ENCODE peak calls at places on chromosomes 7 and 10, in eight cellular contexts. One of them, this sample, is unnamed.

GRCh38 chr10:68474021-68474420 is 2.2 kb upstream of the DNA2 start:
- DNase-seq in ovary: no peak
- DNase-seq in transverse colon: no peak
- DNase-seq in K562: no peak
- DNase-seq in H1: no peak
- DNase-seq in upper lobe of left lung: no peak
- DNase-seq in suprapubic skin: no peak
- DNase-seq in sigmoid colon: no peak
- DNase-seq in this sample: no peak

GRCh38 chr7:55171157-55171556 is 152.3 kb downstream of the EGFR start:
- DNase-seq in sigmoid colon: no peak
- DNase-seq in upper lobe of left lung: no peak
- DNase-seq in suprapubic skin: no peak
- DNase-seq in K562: no peak
- DNase-seq in ovary: no peak
- DNase-seq in transverse colon: no peak
- DNase-seq in H1: no peak
- DNase-seq in this sample: no peak

GRCh38 chr7:80781561-80781979 is 137.3 kb downstream of the SEMA3C start:
- DNase-seq in suprapubic skin: no peak
- DNase-seq in ovary: peak; percentile 45
- DNase-seq in H1: no peak
- DNase-seq in K562: no peak
- DNase-seq in transverse colon: peak; percentile 22
- DNase-seq in upper lobe of left lung: no peak
- DNase-seq in sigmoid colon: peak; percentile 87
- DNase-seq in this sample: no peak

GRCh38 chr7:2936891-2937580 is 92.9 kb upstream of the GNA12 start:
- DNase-seq in suprapubic skin: no peak
- DNase-seq in sigmoid colon: peak; percentile 52
- DNase-seq in ovary: no peak
- DNase-seq in K562: no peak
- DNase-seq in transverse colon: no peak
- DNase-seq in H1: no peak
- DNase-seq in upper lobe of left lung: peak; percentile 72
- DNase-seq in this sample: no peak

GRCh38 chr7:80918909-80919721 is at the start of gene SEMA3C:
- DNase-seq in sigmoid colon: peak; percentile 96
- DNase-seq in upper lobe of left lung: peak; percentile 98
- DNase-seq in ovary: peak; percentile 89
- DNase-seq in H1: peak; percentile 77
- DNase-seq in K562: peak; percentile 86
- DNase-seq in suprapubic skin: peak; percentile 89
- DNase-seq in transverse colon: peak; percentile 90
- DNase-seq in this sample: peak; percentile 95

GRCh38 chr7:4815121-4815520 is 39.7 kb downstream of the AP5Z1 start:
- DNase-seq in sigmoid colon: no peak
- DNase-seq in K562: no peak
- DNase-seq in H1: no peak
- DNase-seq in suprapubic skin: no peak
- DNase-seq in transverse colon: no peak
- DNase-seq in ovary: no peak
- DNase-seq in upper lobe of left lung: peak; percentile 78
- DNase-seq in this sample: no peak

GRCh38 chr7:32142649-32143048 is 72.4 kb upstream of the PDE1C start:
- DNase-seq in transverse colon: no peak
- DNase-seq in ovary: no peak
- DNase-seq in suprapubic skin: no peak
- DNase-seq in K562: no peak
- DNase-seq in H1: no peak
- DNase-seq in sigmoid colon: no peak
- DNase-seq in upper lobe of left lung: no peak
- DNase-seq in this sample: no peak

GRCh38 chr7:2151801-2152612 is 80.7 kb downstream of the MAD1L1 start:
- DNase-seq in K562: no peak
- DNase-seq in suprapubic skin: no peak
- DNase-seq in ovary: no peak
- DNase-seq in H1: no peak
- DNase-seq in sigmoid colon: no peak
- DNase-seq in transverse colon: no peak
- DNase-seq in upper lobe of left lung: no peak
- DNase-seq in this sample: no peak

GRCh38 chr7:45655539-45655938 is 81.4 kb downstream of the ADCY1 start:
- DNase-seq in transverse colon: no peak
- DNase-seq in suprapubic skin: peak; percentile 54
- DNase-seq in K562: no peak
- DNase-seq in upper lobe of left lung: no peak
- DNase-seq in ovary: no peak
- DNase-seq in sigmoid colon: no peak
- DNase-seq in H1: no peak
- DNase-seq in this sample: no peak

GRCh38 chr10:33122014-33122788 is 164.2 kb upstream of the ITGB1 start:
- DNase-seq in transverse colon: no peak
- DNase-seq in sigmoid colon: no peak
- DNase-seq in upper lobe of left lung: no peak
- DNase-seq in K562: no peak
- DNase-seq in ovary: no peak
- DNase-seq in suprapubic skin: no peak
- DNase-seq in H1: no peak
- DNase-seq in this sample: no peak

GRCh38 chr10:75773139-75773801 is 341.8 kb downstream of the LRMDA start:
- DNase-seq in ovary: peak; percentile 44
- DNase-seq in suprapubic skin: no peak
- DNase-seq in H1: no peak
- DNase-seq in upper lobe of left lung: no peak
- DNase-seq in sigmoid colon: no peak
- DNase-seq in K562: no peak
- DNase-seq in transverse colon: no peak
- DNase-seq in this sample: no peak
- TF ChIP-seq CTCF in ovary: no peak
- TF ChIP-seq CTCF in suprapubic skin: no peak
- TF ChIP-seq CTCF in H1: no peak
- TF ChIP-seq CTCF in upper lobe of left lung: no peak
- TF ChIP-seq CTCF in sigmoid colon: no peak
- TF ChIP-seq CTCF in K562: no peak
- TF ChIP-seq CTCF in transverse colon: no peak
- TF ChIP-seq CTCF in this sample: no peak

GRCh38 chr10:123891147-123892011 is at the start of gene CPXM2:
- DNase-seq in upper lobe of left lung: peak; percentile 76
- DNase-seq in H1: peak; percentile 34
- DNase-seq in transverse colon: no peak
- DNase-seq in ovary: peak; percentile 61
- DNase-seq in suprapubic skin: no peak
- DNase-seq in sigmoid colon: no peak
- DNase-seq in K562: no peak
- DNase-seq in this sample: no peak
- TF ChIP-seq POLR2A in upper lobe of left lung: no peak
- TF ChIP-seq POLR2A in H1: no peak
- TF ChIP-seq POLR2A in transverse colon: no peak
- TF ChIP-seq POLR2A in ovary: no peak
- TF ChIP-seq POLR2A in suprapubic skin: no peak
- TF ChIP-seq POLR2A in sigmoid colon: no peak
- TF ChIP-seq POLR2A in K562: no peak
- TF ChIP-seq POLR2A in this sample: no peak

GRCh38 chr7:26083113-26083512 is 68.9 kb upstream of the NFE2L3 start:
- DNase-seq in H1: no peak
- DNase-seq in K562: no peak
- DNase-seq in transverse colon: no peak
- DNase-seq in upper lobe of left lung: no peak
- DNase-seq in suprapubic skin: no peak
- DNase-seq in ovary: no peak
- DNase-seq in sigmoid colon: no peak
- DNase-seq in this sample: no peak
- TF ChIP-seq EP300 in H1: no peak
- TF ChIP-seq EP300 in K562: no peak
- TF ChIP-seq EP300 in transverse colon: no peak
- TF ChIP-seq EP300 in upper lobe of left lung: no peak
- TF ChIP-seq EP300 in suprapubic skin: no peak
- TF ChIP-seq EP300 in ovary: no peak
- TF ChIP-seq EP300 in sigmoid colon: no peak
- TF ChIP-seq EP300 in this sample: no peak

GRCh38 chr10:124745678-124746077 is 1.5 kb upstream of the FAM53B start:
- DNase-seq in K562: peak; percentile 50
- DNase-seq in upper lobe of left lung: no peak
- DNase-seq in suprapubic skin: no peak
- DNase-seq in transverse colon: no peak
- DNase-seq in sigmoid colon: no peak
- DNase-seq in H1: no peak
- DNase-seq in ovary: no peak
- DNase-seq in this sample: no peak
- TF ChIP-seq CTCF in K562: peak; percentile 1
- TF ChIP-seq CTCF in upper lobe of left lung: peak; percentile 33
- TF ChIP-seq CTCF in suprapubic skin: peak; percentile 17
- TF ChIP-seq CTCF in transverse colon: peak; percentile 23
- TF ChIP-seq CTCF in sigmoid colon: peak; percentile 41
- TF ChIP-seq CTCF in H1: no peak
- TF ChIP-seq CTCF in ovary: peak; percentile 53
- TF ChIP-seq CTCF in this sample: peak; percentile 38

DNA sequence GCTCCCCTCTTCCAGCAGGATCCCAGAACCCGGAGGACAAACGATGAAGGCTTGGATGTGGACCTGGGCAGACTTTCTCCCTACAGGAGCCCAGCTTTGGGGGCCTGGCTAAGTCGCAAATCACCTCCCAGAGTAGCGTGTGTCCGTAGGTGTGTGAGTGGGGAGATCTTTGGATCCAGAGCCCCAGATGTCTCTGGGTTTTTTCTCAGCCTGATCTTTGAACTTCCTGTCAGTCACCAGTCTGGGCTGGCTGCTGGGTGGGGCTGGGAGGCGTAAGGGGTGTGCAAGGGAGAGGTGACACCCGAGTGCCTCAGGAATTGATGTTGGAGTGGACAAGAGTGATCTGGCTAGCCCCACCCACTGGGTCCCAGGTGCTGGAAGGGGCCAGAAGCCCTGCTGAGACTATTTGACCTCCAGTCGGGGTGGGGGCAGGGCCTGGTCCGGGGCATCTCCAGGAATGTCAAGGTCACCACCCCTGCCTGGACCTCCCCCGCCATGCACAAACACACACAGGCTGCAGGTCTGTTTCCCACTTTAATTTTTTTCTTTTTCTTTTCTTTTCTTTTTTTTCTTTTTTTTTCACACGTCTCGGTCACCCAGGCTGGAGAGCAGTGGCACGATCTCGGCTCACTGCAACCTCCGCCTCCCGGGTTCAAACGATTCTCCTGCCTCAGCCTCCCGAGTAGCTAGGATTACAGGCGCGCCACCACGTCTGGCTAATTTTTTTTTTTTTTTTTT is at the start of gene MOGAT3:
- DNase-seq in transverse colon: peak; percentile 89
- DNase-seq in suprapubic skin: no peak
- DNase-seq in H1: no peak
- DNase-seq in sigmoid colon: no peak
- DNase-seq in ovary: no peak
- DNase-seq in K562: peak; percentile 69
- DNase-seq in upper lobe of left lung: no peak
- DNase-seq in this sample: no peak
- TF ChIP-seq POLR2A in transverse colon: peak; percentile 86
- TF ChIP-seq POLR2A in suprapubic skin: no peak
- TF ChIP-seq POLR2A in H1: no peak
- TF ChIP-seq POLR2A in sigmoid colon: peak; percentile 47
- TF ChIP-seq POLR2A in ovary: no peak
- TF ChIP-seq POLR2A in K562: no peak
- TF ChIP-seq POLR2A in upper lobe of left lung: no peak
- TF ChIP-seq POLR2A in this sample: no peak

GRCh38 chr10:44180321-44181154 is 204.4 kb downstream of the CXCL12 start:
- DNase-seq in suprapubic skin: no peak
- DNase-seq in transverse colon: no peak
- DNase-seq in upper lobe of left lung: no peak
- DNase-seq in ovary: no peak
- DNase-seq in sigmoid colon: peak; percentile 88
- DNase-seq in H1: no peak
- DNase-seq in K562: no peak
- DNase-seq in this sample: peak; percentile 92
- TF ChIP-seq EP300 in suprapubic skin: no peak
- TF ChIP-seq EP300 in transverse colon: no peak
- TF ChIP-seq EP300 in upper lobe of left lung: no peak
- TF ChIP-seq EP300 in ovary: no peak
- TF ChIP-seq EP300 in sigmoid colon: no peak
- TF ChIP-seq EP300 in H1: no peak
- TF ChIP-seq EP300 in K562: no peak
- TF ChIP-seq EP300 in this sample: no peak

GRCh38 chr7:129777993-129778769 is 166.7 kb downstream of the NRF1 start:
- DNase-seq in H1: no peak
- DNase-seq in sigmoid colon: no peak
- DNase-seq in ovary: no peak
- DNase-seq in upper lobe of left lung: no peak
- DNase-seq in suprapubic skin: no peak
- DNase-seq in K562: no peak
- DNase-seq in transverse colon: no peak
- DNase-seq in this sample: no peak
- TF ChIP-seq CTCF in H1: no peak
- TF ChIP-seq CTCF in sigmoid colon: no peak
- TF ChIP-seq CTCF in ovary: no peak
- TF ChIP-seq CTCF in upper lobe of left lung: no peak
- TF ChIP-seq CTCF in suprapubic skin: no peak
- TF ChIP-seq CTCF in K562: no peak
- TF ChIP-seq CTCF in transverse colon: no peak
- TF ChIP-seq CTCF in this sample: no peak

GRCh38 chr10:73359492-73359891 is 828 bp upstream of the CFAP70 start:
- DNase-seq in K562: no peak
- DNase-seq in ovary: no peak
- DNase-seq in upper lobe of left lung: no peak
- DNase-seq in H1: no peak
- DNase-seq in sigmoid colon: no peak
- DNase-seq in transverse colon: no peak
- DNase-seq in suprapubic skin: no peak
- DNase-seq in this sample: no peak

GRCh38 chr10:73357821-73358220 is 843 bp downstream of the CFAP70 start:
- DNase-seq in upper lobe of left lung: no peak
- DNase-seq in transverse colon: no peak
- DNase-seq in suprapubic skin: no peak
- DNase-seq in K562: no peak
- DNase-seq in ovary: no peak
- DNase-seq in sigmoid colon: no peak
- DNase-seq in H1: no peak
- DNase-seq in this sample: no peak

GRCh38 chr10:73358331-73359279 is at the start of gene CFAP70:
- DNase-seq in upper lobe of left lung: peak; percentile 97
- DNase-seq in sigmoid colon: peak; percentile 97
- DNase-seq in transverse colon: peak; percentile 94
- DNase-seq in K562: no peak
- DNase-seq in ovary: peak; percentile 93
- DNase-seq in H1: peak; percentile 85
- DNase-seq in suprapubic skin: peak; percentile 92
- DNase-seq in this sample: peak; percentile 94
- TF ChIP-seq POLR2A in upper lobe of left lung: peak; percentile 46
- TF ChIP-seq POLR2A in sigmoid colon: no peak
- TF ChIP-seq POLR2A in transverse colon: no peak
- TF ChIP-seq POLR2A in K562: no peak
- TF ChIP-seq POLR2A in ovary: peak; percentile 10
- TF ChIP-seq POLR2A in H1: peak; percentile 88
- TF ChIP-seq POLR2A in suprapubic skin: no peak
- TF ChIP-seq POLR2A in this sample: no peak

GRCh38 chr10:71222541-71223364 is 10.4 kb downstream of the UNC5B start:
- DNase-seq in H1: no peak
- DNase-seq in suprapubic skin: peak; percentile 64
- DNase-seq in ovary: no peak
- DNase-seq in upper lobe of left lung: no peak
- DNase-seq in sigmoid colon: peak; percentile 48
- DNase-seq in transverse colon: no peak
- DNase-seq in K562: no peak
- DNase-seq in this sample: no peak
- TF ChIP-seq EP300 in H1: no peak
- TF ChIP-seq EP300 in suprapubic skin: no peak
- TF ChIP-seq EP300 in ovary: no peak
- TF ChIP-seq EP300 in upper lobe of left lung: no peak
- TF ChIP-seq EP300 in sigmoid colon: no peak
- TF ChIP-seq EP300 in transverse colon: no peak
- TF ChIP-seq EP300 in K562: no peak
- TF ChIP-seq EP300 in this sample: no peak

This sample was measured in esophagus muscularis mucosa.